ENCODE peak calls at places on chromosomes 1 and 21, in seven cellular contexts. X, I, E, M, A, C and G are unnamed samples.

GRCh38 chr1:202343652-202344349 is 2.1 kb upstream of the UBE2T start:
- DNase-seq in X (peak), I (no peak), E (peak), M (peak), A (no peak), C (peak), G (no peak)

GRCh38 chr1:93598396-93598795 is 83.2 kb downstream of the BCAR3 start:
- DNase-seq in X (no peak), I (no peak), E (no peak), M (no peak), A (no peak), C (no peak), G (no peak)

GRCh38 chr1:33867684-33868083 is 3.8 kb downstream of the HMGB4 start:
- DNase-seq in X (no peak), I (no peak), E (no peak), M (no peak), A (no peak), C (no peak), G (no peak)

GRCh38 chr1:209612646-209613350 is 29.3 kb downstream of the CAMK1G start:
- DNase-seq in X (no peak), I (no peak), E (no peak), M (no peak), A (no peak), C (no peak), G (no peak)

GRCh38 chr21:45351526-45352275 is 53.3 kb upstream of the COL18A1 start:
- DNase-seq in X (peak), I (no peak), E (no peak), M (no peak), A (no peak), C (no peak), G (no peak)

GRCh38 chr1:155078496-155079209 is at the start of gene EFNA3:
- DNase-seq in X (peak), I (peak), E (no peak), M (peak), A (no peak), C (peak), G (no peak)

GRCh38 chr21:36792505-36792967 is 93.6 kb downstream of the SIM2 start:
- DNase-seq in X (peak), I (no peak), E (peak), M (no peak), A (no peak), C (peak), G (no peak)

GRCh38 chr1:204950353-204951001 is 79.8 kb downstream of the NFASC start:
- DNase-seq in X (no peak), I (no peak), E (peak), M (no peak), A (no peak), C (no peak), G (no peak)

GRCh38 chr1:98340511-98340910 is 321.0 kb upstream of the SNX7 start:
- DNase-seq in X (peak), I (no peak), E (no peak), M (no peak), A (no peak), C (no peak), G (no peak)

GRCh38 chr1:234398849-234399381 is 25.7 kb downstream of the COA6 start:
- DNase-seq in X (peak), I (no peak), E (no peak), M (no peak), A (no peak), C (no peak), G (no peak)

GRCh38 chr1:173392895-173393654 is 84.1 kb upstream of the PRDX6 start:
- DNase-seq in X (peak), I (no peak), E (peak), M (no peak), A (peak), C (peak), G (no peak)

GRCh38 chr1:5379176-5379759 is 613.0 kb downstream of the NPHP4 start:
- DNase-seq in X (no peak), I (no peak), E (no peak), M (no peak), A (no peak), C (no peak), G (no peak)

GRCh38 chr1:42135426-42135825 is 17.8 kb upstream of the GUCA2B start:
- DNase-seq in X (no peak), I (no peak), E (no peak), M (no peak), A (peak), C (no peak), G (no peak)

GRCh38 chr1:205810448-205811157 is 2.4 kb downstream of the SLC41A1 start:
- DNase-seq in X (no peak), I (peak), E (peak), M (no peak), A (no peak), C (peak), G (no peak)

GRCh38 chr1:202613571-202613970 is 96.7 kb downstream of the SYT2 start:
- DNase-seq in X (no peak), I (no peak), E (no peak), M (no peak), A (no peak), C (no peak), G (no peak)

GRCh38 chr1:8989821-8990220 is 36.4 kb downstream of the SLC2A7 start:
- DNase-seq in X (no peak), I (no peak), E (peak), M (no peak), A (peak), C (peak), G (no peak)

GRCh38 chr1:167262820-167263219 is 42.1 kb downstream of the POU2F1 start:
- DNase-seq in X (no peak), I (no peak), E (no peak), M (no peak), A (no peak), C (no peak), G (no peak)

GRCh38 chr21:34639882-34640788 is 25.2 kb upstream of the RCAN1 start:
- DNase-seq in X (peak), I (no peak), E (peak), M (no peak), A (no peak), C (peak), G (no peak)

GRCh38 chr1:203556047-203556851 is 62.3 kb downstream of the OPTC start:
- DNase-seq in X (peak), I (peak), E (peak), M (no peak), A (peak), C (peak), G (peak)

GRCh38 chr21:45822002-45822397 is 159.6 kb upstream of the COL6A1 start:
- DNase-seq in X (no peak), I (no peak), E (no peak), M (no peak), A (no peak), C (no peak), G (no peak)

GRCh38 chr1:233090706-233091494 is 140.5 kb downstream of the NTPCR start:
- DNase-seq in X (no peak), I (no peak), E (no peak), M (no peak), A (no peak), C (no peak), G (no peak)

GRCh38 chr1:160257411-160258015 is 4.8 kb downstream of the DCAF8 start:
- DNase-seq in X (no peak), I (no peak), E (no peak), M (no peak), A (no peak), C (no peak), G (no peak)

GRCh38 chr1:18645172-18646090 is 14.8 kb downstream of the PAX7 start:
- DNase-seq in X (no peak), I (peak), E (peak), M (no peak), A (no peak), C (no peak), G (no peak)

GRCh38 chr1:205440476-205441317 is 15.1 kb downstream of the BLACAT1 start:
- DNase-seq in X (peak), I (peak), E (peak), M (no peak), A (no peak), C (peak), G (no peak)

GRCh38 chr1:184563308-184563707 is 176.5 kb downstream of the C1orf21 start:
- DNase-seq in X (peak), I (no peak), E (no peak), M (no peak), A (no peak), C (peak), G (no peak)

GRCh38 chr21:31162827-31163226 is 124.6 kb upstream of the KRTAP19-8 start:
- DNase-seq in X (peak), I (no peak), E (no peak), M (no peak), A (no peak), C (peak), G (no peak)

GRCh38 chr1:184418955-184419733 is 32.3 kb downstream of the C1orf21 start:
- DNase-seq in X (peak), I (no peak), E (no peak), M (no peak), A (no peak), C (peak), G (no peak)

GRCh38 chr1:234231061-234231892 is 142.0 kb upstream of the COA6 start:
- DNase-seq in X (no peak), I (peak), E (no peak), M (no peak), A (peak), C (no peak), G (peak)

GRCh38 chr1:58727363-58727762 is 27.5 kb upstream of the MYSM1 start:
- DNase-seq in X (peak), I (no peak), E (peak), M (no peak), A (peak), C (peak), G (no peak)

GRCh38 chr1:147539122-147539575 is 2.2 kb upstream of the BCL9 start:
- DNase-seq in X (peak), I (no peak), E (peak), M (peak), A (peak), C (peak), G (no peak)

GRCh38 chr1:160519542-160520435 is 3.3 kb downstream of the SLAMF6 start:
- DNase-seq in X (no peak), I (no peak), E (peak), M (no peak), A (no peak), C (no peak), G (no peak)

GRCh38 chr1:228902781-228903572 is 167.7 kb downstream of the RHOU start:
- DNase-seq in X (peak), I (no peak), E (no peak), M (no peak), A (no peak), C (peak), G (no peak)

GRCh38 chr1:201461193-201461657 is 7.8 kb downstream of the PHLDA3 start:
- DNase-seq in X (peak), I (no peak), E (peak), M (no peak), A (peak), C (peak), G (no peak)

GRCh38 chr1:186079084-186079684 is 295.9 kb downstream of the TPR start:
- DNase-seq in X (no peak), I (no peak), E (no peak), M (no peak), A (no peak), C (no peak), G (no peak)

GRCh38 chr1:186082235-186082937 is 292.7 kb downstream of the TPR start:
- DNase-seq in X (peak), I (no peak), E (peak), M (peak), A (no peak), C (peak), G (no peak)

GRCh38 chr1:186076006-186076405 is 299.0 kb downstream of the TPR start:
- DNase-seq in X (peak), I (no peak), E (no peak), M (no peak), A (no peak), C (peak), G (no peak)

GRCh38 chr1:186073697-186074096 is 301.4 kb downstream of the TPR start:
- DNase-seq in X (no peak), I (no peak), E (no peak), M (no peak), A (no peak), C (no peak), G (no peak)

GRCh38 chr1:186078245-186078644 is 296.8 kb downstream of the TPR start:
- DNase-seq in X (no peak), I (no peak), E (no peak), M (no peak), A (no peak), C (peak), G (no peak)
- H3K23ac ChIP-seq in X (no peak), I (no peak), E (no peak), M (no peak), A (no peak), C (no peak), G (no peak)

GRCh38 chr1:115429884-115430283 is 91.8 kb upstream of the NGF start:
- DNase-seq in X (peak), I (no peak), E (no peak), M (no peak), A (no peak), C (peak), G (no peak)
- H3K23ac ChIP-seq in X (no peak), I (no peak), E (no peak), M (no peak), A (no peak), C (no peak), G (no peak)

GRCh38 chr1:65386452-65386851 is 34.0 kb upstream of the LEPR start:
- DNase-seq in X (no peak), I (no peak), E (no peak), M (no peak), A (no peak), C (no peak), G (no peak)
- H3K23ac ChIP-seq in X (no peak), I (no peak), E (no peak), M (no peak), A (no peak), C (no peak), G (no peak)

GRCh38 chr1:243315455-243315854 is 59.6 kb downstream of the SDCCAG8 start:
- DNase-seq in X (peak), I (no peak), E (no peak), M (no peak), A (no peak), C (no peak), G (no peak)

GRCh38 chr1:243312962-243313634 is 57.3 kb downstream of the SDCCAG8 start:
- DNase-seq in X (no peak), I (no peak), E (no peak), M (no peak), A (no peak), C (no peak), G (no peak)

GRCh38 chr1:243313635-243314536 is 58.0 kb downstream of the SDCCAG8 start:
- DNase-seq in X (no peak), I (no peak), E (no peak), M (no peak), A (no peak), C (no peak), G (no peak)

GRCh38 chr1:243315933-243316332 is 60.1 kb downstream of the SDCCAG8 start:
- DNase-seq in X (no peak), I (no peak), E (no peak), M (no peak), A (no peak), C (no peak), G (no peak)

DNA sequence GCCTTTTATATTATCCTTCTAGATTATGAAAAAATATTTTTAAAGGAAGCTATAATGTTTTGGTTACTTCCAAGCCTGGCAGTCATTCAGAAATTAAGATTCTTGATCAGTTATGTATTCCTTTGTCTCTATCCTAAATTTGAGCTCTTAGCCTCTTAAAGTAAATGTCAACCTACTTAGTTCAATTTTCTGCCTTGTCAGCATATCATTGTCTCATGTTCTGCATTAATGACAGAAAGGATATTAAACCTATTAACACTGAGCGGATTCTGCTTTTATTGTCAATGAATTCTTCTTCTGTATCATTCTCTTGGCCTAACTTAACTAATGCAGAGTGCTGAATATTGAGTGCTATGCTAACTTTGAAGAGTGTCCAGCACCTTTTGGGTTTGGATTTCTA is 56.0 kb downstream of the SDCCAG8 start:
- DNase-seq in X (no peak), I (no peak), E (no peak), M (no peak), A (no peak), C (no peak), G (no peak)
- H3K23ac ChIP-seq in X (no peak), I (no peak), E (no peak), M (no peak), A (no peak), C (no peak), G (no peak)

DNA sequence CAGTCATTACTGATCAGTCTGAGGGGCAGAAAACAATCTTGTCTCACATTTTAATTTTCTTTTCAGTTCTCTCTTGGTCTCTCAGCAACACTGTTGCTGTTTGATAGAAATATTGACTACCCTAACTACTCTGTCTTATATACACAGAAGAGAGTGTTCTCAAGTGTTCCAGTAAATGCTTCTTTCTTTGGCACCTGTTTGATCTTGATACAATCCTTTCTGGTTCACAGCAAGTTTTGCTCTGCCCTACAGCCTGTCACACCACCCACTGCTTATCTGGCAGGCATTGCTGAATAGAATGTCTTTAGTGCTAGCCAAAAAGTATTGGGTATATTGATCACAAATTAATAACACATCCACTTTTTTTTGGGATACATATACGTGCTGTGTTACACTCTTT is 75.7 kb upstream of the WLS start:
- DNase-seq in X (no peak), I (no peak), E (no peak), M (no peak), A (no peak), C (no peak), G (no peak)
- H3K23ac ChIP-seq in X (no peak), I (no peak), E (no peak), M (no peak), A (no peak), C (no peak), G (no peak)

GRCh38 chr1:32332290-32333079 is 3.5 kb downstream of the MARCKSL1 start:
- DNase-seq in X (no peak), I (no peak), E (peak), M (no peak), A (peak), C (no peak), G (peak)
- H3K23ac ChIP-seq in X (peak), I (no peak), E (no peak), M (peak), A (no peak), C (no peak), G (no peak)

GRCh38 chr21:39196838-39197237 is 13.6 kb upstream of the PSMG1 start:
- DNase-seq in X (no peak), I (no peak), E (no peak), M (no peak), A (no peak), C (no peak), G (no peak)

GRCh38 chr21:39197448-39197847 is 14.2 kb upstream of the PSMG1 start:
- DNase-seq in X (no peak), I (no peak), E (no peak), M (no peak), A (no peak), C (no peak), G (no peak)

GRCh38 chr21:39193380-39193779 is 10.1 kb upstream of the PSMG1 start:
- DNase-seq in X (no peak), I (no peak), E (no peak), M (no peak), A (no peak), C (no peak), G (no peak)

DNA sequence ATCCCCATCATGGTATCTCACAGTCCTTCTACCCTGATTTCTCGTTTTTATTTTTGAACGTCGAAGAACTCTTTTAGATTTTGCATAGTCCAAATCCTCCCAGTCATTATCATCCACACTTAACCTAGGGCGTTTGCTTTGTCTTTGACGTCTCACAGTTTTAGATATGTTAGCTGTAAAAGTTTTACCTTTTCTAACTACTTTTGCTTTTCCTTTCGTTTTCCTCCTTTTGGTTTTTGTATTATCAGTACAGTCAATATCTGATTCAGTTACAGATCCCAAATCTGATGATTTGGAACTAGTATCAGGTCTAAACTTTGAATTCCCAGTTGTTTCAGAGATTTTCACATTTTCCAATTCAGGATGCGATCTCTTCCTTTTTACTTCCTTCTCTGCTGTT is 13.1 kb upstream of the PSMG1 start:
- DNase-seq in X (no peak), I (no peak), E (no peak), M (no peak), A (no peak), C (no peak), G (no peak)
- H3K23ac ChIP-seq in X (no peak), I (no peak), E (no peak), M (no peak), A (no peak), C (no peak), G (no peak)

DNA sequence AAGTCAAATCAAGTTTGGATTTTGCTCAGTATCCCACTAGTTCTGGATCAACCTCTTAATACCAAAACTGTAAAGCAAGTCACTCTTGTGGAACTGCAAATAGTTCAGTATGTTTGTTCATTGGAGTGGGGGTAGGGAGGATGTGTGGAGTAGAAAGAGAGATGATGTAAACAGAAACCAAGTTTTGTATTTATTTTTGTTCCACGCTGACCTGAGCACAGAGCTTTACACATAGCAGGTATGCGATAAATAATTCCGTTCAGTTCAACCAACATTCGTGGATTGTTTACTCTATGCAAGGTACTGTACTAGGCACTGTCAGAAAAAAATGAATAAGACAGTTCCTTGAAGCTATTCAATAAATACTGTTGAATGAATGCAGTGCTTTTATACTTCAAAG is 4.5 kb upstream of the ZNF644 start:
- DNase-seq in X (no peak), I (no peak), E (no peak), M (no peak), A (no peak), C (no peak), G (no peak)
- H3K23ac ChIP-seq in X (no peak), I (no peak), E (no peak), M (no peak), A (no peak), C (no peak), G (no peak)

GRCh38 chr1:225474439-225474985 is 46.7 kb upstream of the LBR start:
- DNase-seq in X (no peak), I (no peak), E (no peak), M (no peak), A (no peak), C (no peak), G (no peak)
- H3K23ac ChIP-seq in X (no peak), I (no peak), E (no peak), M (no peak), A (no peak), C (no peak), G (no peak)

DNA sequence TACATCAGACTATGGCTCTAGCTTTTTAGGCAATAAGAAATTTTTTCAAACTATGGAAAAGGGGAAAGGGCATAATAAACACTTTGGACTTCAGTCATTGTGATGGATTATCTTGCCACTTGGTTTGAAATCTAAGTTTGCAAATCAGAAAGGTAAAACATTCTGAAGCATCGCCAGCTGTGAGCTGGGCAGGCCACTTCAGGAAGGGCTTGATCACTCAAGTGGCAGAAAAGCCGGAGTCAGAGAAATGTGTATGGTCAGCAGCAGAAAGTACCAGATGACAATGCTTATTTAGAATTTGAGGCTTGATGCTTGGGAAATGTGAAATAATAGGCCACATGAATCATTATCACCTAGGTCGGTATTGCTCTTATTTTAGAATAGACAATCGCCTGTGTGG is 79.7 kb downstream of the ZNF648 start:
- DNase-seq in X (no peak), I (no peak), E (no peak), M (no peak), A (no peak), C (no peak), G (no peak)
- H3K23ac ChIP-seq in X (no peak), I (no peak), E (no peak), M (no peak), A (no peak), C (no peak), G (no peak)